ENCODE peak calls at places on chromosomes 4 and X, in four cellular contexts. One of them, this sample, is unnamed.

GRCh38 chr4:124414641-124415040 is 297.9 kb downstream of the ANKRD50 start:
- DNase-seq in mammary epithelial cell: peak; percentile 74
- DNase-seq in Karpas-422: no peak
- DNase-seq in fibroblast of lung: peak; percentile 60
- DNase-seq in this sample: no peak

GRCh38 chrX:46913710-46914109 is 1.5 kb downstream of the JADE3 start:
- DNase-seq in mammary epithelial cell: peak; percentile 21
- DNase-seq in Karpas-422: no peak
- DNase-seq in fibroblast of lung: peak; percentile 27
- DNase-seq in this sample: peak; percentile 37

GRCh38 chr4:155818639-155819038 is 47.4 kb downstream of the ASIC5 start:
- DNase-seq in mammary epithelial cell: no peak
- DNase-seq in Karpas-422: no peak
- DNase-seq in fibroblast of lung: peak; percentile 27
- DNase-seq in this sample: no peak

GRCh38 chr4:99668472-99668871 is 10.8 kb upstream of the C4orf54 start:
- DNase-seq in mammary epithelial cell: no peak
- DNase-seq in Karpas-422: no peak
- DNase-seq in fibroblast of lung: no peak
- DNase-seq in this sample: no peak

GRCh38 chr4:87031946-87032345 is 97.1 kb downstream of the AFF1 start:
- DNase-seq in mammary epithelial cell: no peak
- DNase-seq in Karpas-422: no peak
- DNase-seq in fibroblast of lung: no peak
- DNase-seq in this sample: no peak

GRCh38 chr4:54400802-54401201 is 171.7 kb downstream of the PDGFRA start:
- DNase-seq in mammary epithelial cell: peak; percentile 69
- DNase-seq in Karpas-422: no peak
- DNase-seq in fibroblast of lung: peak; percentile 67
- DNase-seq in this sample: peak; percentile 91

GRCh38 chrX:2691543-2692220 is 587 bp downstream of the CD99 start:
- DNase-seq in mammary epithelial cell: no peak
- DNase-seq in Karpas-422: peak; percentile 67
- DNase-seq in fibroblast of lung: peak; percentile 47
- DNase-seq in this sample: peak; percentile 66

GRCh38 chr4:6371827-6372226 is 100.6 kb downstream of the PPP2R2C start:
- DNase-seq in mammary epithelial cell: no peak
- DNase-seq in Karpas-422: no peak
- DNase-seq in fibroblast of lung: no peak
- DNase-seq in this sample: no peak

GRCh38 chr4:47154816-47155370 is 123.5 kb downstream of the GABRB1 start:
- DNase-seq in mammary epithelial cell: no peak
- DNase-seq in Karpas-422: no peak
- DNase-seq in fibroblast of lung: peak; percentile 2
- DNase-seq in this sample: no peak

GRCh38 chr4:12146349-12146748 is 717.7 kb upstream of the HS3ST1 start:
- DNase-seq in mammary epithelial cell: no peak
- DNase-seq in Karpas-422: no peak
- DNase-seq in fibroblast of lung: no peak
- DNase-seq in this sample: no peak

GRCh38 chr4:109494538-109494937 is 60.9 kb downstream of the SEC24B start:
- DNase-seq in mammary epithelial cell: no peak
- DNase-seq in Karpas-422: no peak
- DNase-seq in fibroblast of lung: no peak
- DNase-seq in this sample: no peak

GRCh38 chr4:79290376-79290775 is 35.5 kb downstream of the NAA11 start:
- DNase-seq in mammary epithelial cell: no peak
- DNase-seq in Karpas-422: no peak
- DNase-seq in fibroblast of lung: no peak
- DNase-seq in this sample: no peak

GRCh38 chrX:40964633-40965586 is 120.3 kb upstream of the USP9X start:
- DNase-seq in mammary epithelial cell: peak; percentile 51
- DNase-seq in Karpas-422: no peak
- DNase-seq in fibroblast of lung: peak; percentile 12
- DNase-seq in this sample: peak; percentile 19

GRCh38 chrX:112734250-112734649 is 54.5 kb upstream of the LHFPL1 start:
- DNase-seq in mammary epithelial cell: no peak
- DNase-seq in Karpas-422: no peak
- DNase-seq in fibroblast of lung: peak; percentile 26
- DNase-seq in this sample: peak; percentile 3
- H2AFZ ChIP-seq in mammary epithelial cell: no peak overlapping the region
- H2AFZ ChIP-seq in Karpas-422: no peak overlapping the region
- H2AFZ ChIP-seq in fibroblast of lung: no peak overlapping the region
- H2AFZ ChIP-seq in this sample: no peak overlapping the region

GRCh38 chr4:157057187-157057586 is 18.8 kb upstream of the GLRB start:
- DNase-seq in mammary epithelial cell: no peak
- DNase-seq in Karpas-422: no peak
- DNase-seq in fibroblast of lung: no peak
- DNase-seq in this sample: no peak
- H2AFZ ChIP-seq in mammary epithelial cell: no peak overlapping the region
- H2AFZ ChIP-seq in Karpas-422: no peak overlapping the region
- H2AFZ ChIP-seq in fibroblast of lung: no peak overlapping the region
- H2AFZ ChIP-seq in this sample: no peak overlapping the region

DNA sequence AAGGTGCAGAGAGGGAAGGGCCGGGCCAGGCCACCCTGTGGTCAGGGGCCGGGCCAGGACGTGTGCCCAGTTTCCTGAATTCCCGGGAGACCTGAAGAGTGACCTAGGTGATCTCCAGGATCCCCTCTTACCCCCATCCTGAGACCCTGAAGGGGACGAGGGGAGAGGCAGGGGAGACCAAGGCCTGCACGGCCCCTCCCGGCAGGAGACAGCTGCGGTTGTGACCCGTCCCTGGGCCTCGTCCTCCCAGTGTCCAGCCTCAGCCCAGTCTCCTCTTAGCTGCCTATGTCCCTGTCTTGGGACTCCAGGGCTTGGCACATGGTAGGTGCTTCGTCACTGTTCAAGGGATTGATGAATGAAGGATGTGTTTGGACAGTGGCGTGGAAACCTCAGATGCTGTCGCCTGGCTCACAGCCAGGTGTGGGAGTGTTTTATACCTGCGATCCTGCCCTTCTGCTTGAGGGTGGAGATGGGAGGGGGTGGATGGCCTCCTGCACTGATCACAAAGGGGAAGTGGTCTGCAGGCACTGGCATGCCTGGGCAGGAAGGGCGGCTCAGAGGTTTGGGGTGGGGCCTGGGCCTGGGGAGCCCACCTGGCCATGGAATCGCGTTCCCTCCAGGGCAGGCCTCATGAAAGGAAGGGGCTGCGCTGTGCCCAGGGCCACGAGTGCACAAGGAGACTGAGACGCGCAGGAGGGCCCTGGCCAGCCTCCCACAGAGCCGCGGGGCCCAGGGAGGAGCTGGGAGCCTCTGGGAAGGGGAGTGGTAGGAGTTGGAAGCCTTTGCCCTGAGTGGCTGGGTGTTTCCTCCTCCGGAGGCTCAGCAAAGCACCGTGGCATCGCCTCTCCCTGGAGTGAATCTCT is 6.9 kb downstream of the SH3TC1 start:
- DNase-seq in mammary epithelial cell: peak; percentile 91
- DNase-seq in Karpas-422: no peak
- DNase-seq in fibroblast of lung: no peak
- DNase-seq in this sample: no peak
- H2AFZ ChIP-seq in mammary epithelial cell: peak overlapping the region; percentile 8
- H2AFZ ChIP-seq in Karpas-422: no peak overlapping the region
- H2AFZ ChIP-seq in fibroblast of lung: no peak overlapping the region
- H2AFZ ChIP-seq in this sample: no peak overlapping the region

DNA sequence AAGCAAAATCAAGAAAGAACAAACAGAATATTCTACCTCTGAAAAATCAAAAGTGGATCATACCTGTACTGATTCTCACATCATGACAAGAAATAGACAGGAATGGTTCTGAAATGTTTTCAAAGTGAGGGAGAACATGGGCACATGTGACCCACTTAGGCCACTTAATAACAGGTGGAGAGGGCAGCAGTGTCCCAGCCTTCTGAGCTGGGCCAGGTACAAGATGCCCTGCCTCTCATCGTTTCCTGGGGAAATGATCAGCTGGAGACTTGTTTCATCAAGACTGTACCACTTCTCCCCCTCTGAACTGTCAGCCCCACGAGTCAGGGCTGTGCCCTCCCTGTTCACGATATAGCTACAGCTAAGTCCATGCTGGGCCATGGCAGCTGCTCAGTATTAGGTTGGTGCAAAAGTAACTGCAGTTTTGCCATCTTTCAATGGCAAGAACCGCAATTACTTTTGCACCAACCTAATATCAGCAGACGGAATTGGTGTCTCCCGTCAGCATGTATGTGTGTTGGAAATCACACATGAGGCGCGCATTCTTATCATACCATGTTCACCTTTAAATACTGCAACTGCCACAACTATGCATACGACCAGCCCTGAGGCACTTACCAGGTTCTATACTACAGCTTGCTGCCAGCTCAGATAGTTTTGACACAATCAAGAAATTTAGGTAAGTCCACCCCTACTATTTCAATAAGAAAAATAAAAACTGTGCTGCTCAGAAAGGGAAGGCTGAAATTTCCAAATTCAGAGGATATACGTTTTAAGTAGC is 71.4 kb downstream of the GATB start:
- DNase-seq in mammary epithelial cell: no peak
- DNase-seq in Karpas-422: no peak
- DNase-seq in fibroblast of lung: no peak
- DNase-seq in this sample: no peak
- H2AFZ ChIP-seq in mammary epithelial cell: no peak overlapping the region
- H2AFZ ChIP-seq in Karpas-422: no peak overlapping the region
- H2AFZ ChIP-seq in fibroblast of lung: no peak overlapping the region
- H2AFZ ChIP-seq in this sample: no peak overlapping the region

GRCh38 chr4:43886196-43886595 is 562.4 kb downstream of the KCTD8 start:
- DNase-seq in mammary epithelial cell: no peak
- DNase-seq in Karpas-422: no peak
- DNase-seq in fibroblast of lung: no peak
- DNase-seq in this sample: no peak
- H2AFZ ChIP-seq in mammary epithelial cell: no peak overlapping the region
- H2AFZ ChIP-seq in Karpas-422: no peak overlapping the region
- H2AFZ ChIP-seq in fibroblast of lung: no peak overlapping the region
- H2AFZ ChIP-seq in this sample: no peak overlapping the region

DNA sequence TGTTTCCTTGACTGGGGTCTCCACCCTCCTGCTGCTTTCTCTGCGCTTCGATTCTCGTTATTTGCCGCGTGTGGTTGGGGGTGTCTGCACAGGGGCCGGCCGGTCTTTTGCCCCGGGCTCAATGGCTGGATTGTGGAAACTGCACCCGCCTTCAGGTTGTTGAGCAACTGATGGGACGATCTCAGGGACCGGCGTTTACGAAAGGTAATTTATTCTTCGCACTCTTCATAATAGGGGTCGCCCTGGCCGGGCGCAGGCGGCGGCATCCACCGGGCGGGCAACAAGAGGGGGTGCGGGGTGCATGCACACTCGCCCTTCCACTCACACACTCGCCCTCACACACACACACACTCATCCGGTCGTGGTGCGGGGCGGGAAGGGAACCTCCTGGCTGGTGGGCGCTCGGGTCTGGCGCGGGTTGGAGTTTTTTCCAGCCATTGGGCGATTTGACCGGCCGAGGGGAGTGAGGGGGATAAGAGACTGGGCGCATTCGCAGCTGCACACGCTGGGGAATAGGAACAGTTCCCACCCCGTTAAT is 1.5 kb downstream of the ADGRL3 start:
- DNase-seq in mammary epithelial cell: peak; percentile 32
- DNase-seq in Karpas-422: no peak
- DNase-seq in fibroblast of lung: peak; percentile 7
- DNase-seq in this sample: peak; percentile 44
- H2AFZ ChIP-seq in mammary epithelial cell: peak overlapping the region; percentile 93
- H2AFZ ChIP-seq in Karpas-422: no peak overlapping the region
- H2AFZ ChIP-seq in fibroblast of lung: no peak overlapping the region
- H2AFZ ChIP-seq in this sample: peak overlapping the region; percentile 0

GRCh38 chr4:48906283-48907173 is at the start of gene OCIAD2:
- DNase-seq in mammary epithelial cell: peak; percentile 57
- DNase-seq in Karpas-422: peak; percentile 94
- DNase-seq in fibroblast of lung: peak; percentile 70
- DNase-seq in this sample: peak; percentile 48
- H2AFZ ChIP-seq in mammary epithelial cell: peak within 1 kb of the TSS; percentile 97
- H2AFZ ChIP-seq in Karpas-422: peak within 1 kb of the TSS; percentile 95
- H2AFZ ChIP-seq in fibroblast of lung: peak within 1 kb of the TSS; percentile 87
- H2AFZ ChIP-seq in this sample: peak within 1 kb of the TSS; percentile 19

GRCh38 chrX:104806346-104806745 is 240.3 kb downstream of the IL1RAPL2 start:
- DNase-seq in mammary epithelial cell: no peak
- DNase-seq in Karpas-422: no peak
- DNase-seq in fibroblast of lung: peak; percentile 32
- DNase-seq in this sample: no peak

DNA sequence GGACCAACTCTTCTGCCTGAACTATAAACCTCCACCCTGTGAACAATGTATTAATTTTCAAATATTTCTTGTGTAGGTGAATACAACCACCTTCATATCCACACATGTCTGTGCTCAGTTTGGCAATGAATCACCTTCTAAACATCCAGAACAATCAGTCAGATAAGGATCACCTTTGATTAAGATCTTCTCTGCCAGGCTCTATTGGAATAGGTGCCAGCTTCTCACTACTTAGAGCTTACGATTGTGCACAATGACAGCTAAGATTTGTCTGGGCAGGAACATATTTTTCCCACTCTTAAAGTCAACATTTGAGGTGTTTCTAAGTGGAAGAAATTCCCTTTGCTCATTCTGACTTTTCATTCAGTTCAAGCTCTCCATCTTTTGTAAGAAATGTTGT is 237.2 kb downstream of the IL1RAPL2 start:
- DNase-seq in mammary epithelial cell: peak; percentile 67
- DNase-seq in Karpas-422: no peak
- DNase-seq in fibroblast of lung: no peak
- DNase-seq in this sample: no peak
- H2AFZ ChIP-seq in mammary epithelial cell: no peak overlapping the region
- H2AFZ ChIP-seq in Karpas-422: no peak overlapping the region
- H2AFZ ChIP-seq in fibroblast of lung: no peak overlapping the region
- H2AFZ ChIP-seq in this sample: no peak overlapping the region

GRCh38 chrX:153438522-153438921 is 7.3 kb downstream of the TREX2 start:
- DNase-seq in mammary epithelial cell: no peak
- DNase-seq in Karpas-422: peak; percentile 60
- DNase-seq in fibroblast of lung: peak; percentile 18
- DNase-seq in this sample: peak; percentile 11
- H2AFZ ChIP-seq in mammary epithelial cell: no peak overlapping the region
- H2AFZ ChIP-seq in Karpas-422: no peak overlapping the region
- H2AFZ ChIP-seq in fibroblast of lung: no peak overlapping the region
- H2AFZ ChIP-seq in this sample: peak overlapping the region; percentile 42

This sample was measured in mesenchymal stem cell.